ENCODE peak calls at places on chromosomes 5 and 9, in five cellular contexts. X is A549, L is uterus, T is body of pancreas, S is spleen. V is an unnamed sample.

GRCh38 chr9:105441761-105442160 is 6.1 kb upstream of the FSD1L start:
- DNase-seq in X (no peak), L (no peak), T (no peak), S (no peak), V (no peak)

GRCh38 chr5:179880066-179880650 is 21.5 kb upstream of the MRNIP start:
- DNase-seq in X (no peak), L (no peak), T (no peak), S (peak), V (no peak)

GRCh38 chr5:16805478-16805877 is 130.6 kb downstream of the MYO10 start:
- DNase-seq in X (no peak), L (no peak), T (no peak), S (no peak), V (peak)

GRCh38 chr5:104344809-104345512 is 782.4 kb upstream of the NUDT12 start:
- DNase-seq in X (peak), L (no peak), T (no peak), S (no peak), V (no peak)

GRCh38 chr9:79233542-79233941 is 338.2 kb upstream of the TLE4 start:
- DNase-seq in X (peak), L (no peak), T (peak), S (no peak), V (no peak)

GRCh38 chr9:116661037-116661954 is 25.8 kb upstream of the TRIM32 start:
- DNase-seq in X (peak), L (peak), T (peak), S (no peak), V (no peak)

GRCh38 chr5:120843390-120843980 is 379.4 kb downstream of the PRR16 start:
- DNase-seq in X (no peak), L (no peak), T (no peak), S (no peak), V (no peak)

GRCh38 chr5:150057052-150057451 is 29.3 kb downstream of the CSF1R start:
- DNase-seq in X (no peak), L (no peak), T (no peak), S (no peak), V (no peak)

GRCh38 chr9:122904466-122904822 is 715 bp downstream of the RC3H2 start:
- DNase-seq in X (peak), L (peak), T (peak), S (no peak), V (no peak)

GRCh38 chr5:17808566-17808965 is 174.3 kb downstream of the TAF11L14 start:
- DNase-seq in X (no peak), L (no peak), T (no peak), S (no peak), V (no peak)

GRCh38 chr5:123134653-123135181 is 45.7 kb downstream of the PRDM6 start:
- DNase-seq in X (no peak), L (no peak), T (no peak), S (no peak), V (no peak)

GRCh38 chr9:13213337-13213736 is 66.2 kb downstream of the MPDZ start:
- DNase-seq in X (peak), L (no peak), T (no peak), S (no peak), V (no peak)

GRCh38 chr5:160542840-160543239 is 121.2 kb downstream of the PTTG1 start:
- DNase-seq in X (no peak), L (no peak), T (no peak), S (no peak), V (no peak)

GRCh38 chr5:131389096-131389868 is 125.4 kb downstream of the CDC42SE2 start:
- DNase-seq in X (no peak), L (no peak), T (no peak), S (no peak), V (no peak)

GRCh38 chr9:130444565-130445221 is at the start of gene ASS1:
- DNase-seq in X (no peak), L (peak), T (peak), S (no peak), V (peak)

GRCh38 chr5:136018814-136019777 is 9.7 kb upstream of the TGFBI start:
- DNase-seq in X (peak), L (peak), T (no peak), S (no peak), V (peak)

GRCh38 chr9:17900604-17901003 is 321.7 kb downstream of the SH3GL2 start:
- DNase-seq in X (no peak), L (no peak), T (no peak), S (no peak), V (no peak)

GRCh38 chr5:91219141-91219802 is 163.8 kb downstream of the ARRDC3 start:
- DNase-seq in X (peak), L (peak), T (peak), S (no peak), V (no peak)

GRCh38 chr5:64229163-64229774 is 63.6 kb downstream of the RNF180 start:
- DNase-seq in X (peak), L (no peak), T (no peak), S (no peak), V (no peak)

GRCh38 chr5:55324815-55325418 is 17.1 kb downstream of the MTREX start:
- DNase-seq in X (peak), L (no peak), T (no peak), S (no peak), V (no peak)

GRCh38 chr9:133429641-133430161 is 7.5 kb downstream of the ADAMTS13 start:
- DNase-seq in X (peak), L (no peak), T (peak), S (peak), V (no peak)

GRCh38 chr5:134175874-134176522 is 752 bp downstream of the SKP1 start:
- DNase-seq in X (peak), L (no peak), T (peak), S (no peak), V (no peak)

GRCh38 chr5:134171972-134172371 is 4.8 kb downstream of the SKP1 start:
- DNase-seq in X (no peak), L (no peak), T (no peak), S (no peak), V (no peak)

GRCh38 chr5:134174841-134175839 is 1.6 kb downstream of the SKP1 start:
- DNase-seq in X (peak), L (no peak), T (no peak), S (no peak), V (no peak)

GRCh38 chr5:134176523-134177196 is at the start of gene SKP1:
- DNase-seq in X (peak), L (peak), T (peak), S (peak), V (peak)

DNA sequence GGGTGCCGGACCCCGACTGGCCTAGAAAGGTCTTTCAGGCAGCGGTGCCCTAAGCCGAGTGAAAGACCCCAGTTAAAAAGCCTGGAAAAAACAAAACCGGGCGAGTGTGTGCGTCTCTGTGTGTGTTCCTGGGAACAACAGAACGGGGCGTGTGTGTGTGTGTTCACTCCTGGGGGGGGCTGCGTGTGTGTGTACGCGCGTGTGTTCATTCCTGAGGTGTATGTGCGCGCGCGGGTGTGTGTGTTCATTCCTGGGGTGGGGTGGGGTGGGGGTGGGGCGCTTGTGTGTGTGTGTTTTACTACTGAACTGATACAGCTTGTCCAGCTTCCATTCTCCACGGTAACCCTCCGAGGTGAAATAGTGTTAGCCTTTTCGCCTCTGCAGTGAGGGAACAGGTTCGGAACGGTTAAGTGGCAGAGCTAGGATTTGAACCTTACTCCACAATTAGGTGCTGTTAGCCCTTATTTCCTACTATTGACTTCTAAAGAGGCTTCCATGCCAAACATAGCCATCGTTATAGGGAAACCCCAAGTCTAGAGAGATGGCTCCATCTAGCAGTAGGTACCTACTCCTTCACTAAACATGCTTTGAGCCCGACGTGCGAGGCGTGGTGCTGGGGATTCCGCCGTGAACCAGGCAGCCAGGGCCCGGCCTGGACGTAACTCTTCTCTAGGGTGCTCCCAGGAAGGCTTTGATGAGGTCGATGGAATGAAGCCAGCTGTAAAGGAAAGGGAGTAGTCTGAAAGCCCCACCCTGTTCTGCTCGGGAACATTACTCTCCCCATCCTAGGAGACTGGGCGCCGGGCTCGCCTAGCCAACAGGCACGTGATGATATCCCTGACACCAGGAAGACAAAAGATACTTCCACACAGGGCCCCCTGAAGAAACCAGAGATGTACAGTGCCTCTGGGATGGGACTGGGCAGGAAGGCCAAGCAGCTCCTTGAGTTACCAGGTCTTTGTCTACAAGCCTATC is 734 bp upstream of the SKP1 start:
- DNase-seq in X (peak), L (peak), T (peak), S (peak), V (peak)
- TF ChIP-seq POLR2A in X (peak), L (no peak), T (no peak), S (no peak), V (no peak)

GRCh38 chr5:39273314-39273954 is 54.1 kb upstream of the FYB1 start:
- DNase-seq in X (no peak), L (no peak), T (no peak), S (no peak), V (no peak)
- H3K4me3 ChIP-seq in X (no peak), L (no peak), T (no peak), S (peak), V (no peak)

GRCh38 chr5:142024771-142025304 is 12.0 kb upstream of the GNPDA1 start:
- DNase-seq in X (peak), L (peak), T (peak), S (peak), V (peak)
- TF ChIP-seq POLR2A in X (no peak), L (peak), T (peak), S (no peak), V (no peak)

DNA sequence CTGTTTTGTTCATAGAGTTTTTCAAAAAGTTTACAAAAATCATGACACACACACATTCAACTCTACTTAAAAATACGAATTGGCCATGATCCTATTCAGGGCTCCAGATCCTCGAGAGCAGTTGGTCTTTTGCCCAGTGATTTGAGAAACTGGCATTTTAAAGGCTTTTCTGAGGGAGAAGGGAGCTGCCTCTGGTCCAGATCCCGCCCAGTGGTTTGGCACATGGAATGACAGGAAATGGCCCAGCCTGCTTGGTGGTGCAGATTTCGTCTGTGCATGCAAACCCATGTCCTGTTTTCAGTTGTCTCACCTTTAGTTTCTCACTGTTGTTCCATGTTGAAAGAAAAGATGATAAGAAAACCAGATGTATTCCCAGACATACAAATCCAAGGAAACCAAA is 3.6 kb downstream of the CAMK4 start:
- DNase-seq in X (no peak), L (no peak), T (no peak), S (peak), V (no peak)
- H3K4me3 ChIP-seq in X (no peak), L (no peak), T (no peak), S (no peak), V (no peak)

V was measured in lower leg skin.